ENCODE peak calls at places on chromosomes 12 and 14, in five cellular contexts. F, T, U, C and V are unnamed samples. For H3K27me3, the result is how much of the 10 kb centered on the place peaks cover.

GRCh38 chr14:81268016-81268416 is 47.3 kb upstream of the GTF2A1 start:
- ATAC-seq in F (peak), T (peak), U (peak), C (no peak), V (no peak)

GRCh38 chr12:123723765-123724164 is 11.6 kb downstream of the ATP6V0A2 start:
- ATAC-seq in F (peak), T (no peak), U (no peak), C (no peak), V (no peak)

GRCh38 chr12:117967043-117967442 is 1.7 kb downstream of the KSR2 start:
- ATAC-seq in F (no peak), T (no peak), U (no peak), C (no peak), V (no peak)

GRCh38 chr12:94211011-94211410 is 62.6 kb downstream of the PLXNC1 start:
- ATAC-seq in F (no peak), T (no peak), U (no peak), C (no peak), V (no peak)

GRCh38 chr14:23408307-23408630 is 196 bp upstream of the MYH6 start:
- ATAC-seq in F (no peak), T (no peak), U (no peak), C (no peak), V (no peak)

GRCh38 chr12:104958946-104959841 is 1.1 kb upstream of the SLC41A2 start:
- ATAC-seq in F (no peak), T (peak), U (no peak), C (peak), V (no peak)

GRCh38 chr12:115008951-115009350 is 325.0 kb upstream of the TBX3 start:
- ATAC-seq in F (peak), T (no peak), U (no peak), C (no peak), V (no peak)

GRCh38 chr14:53978194-53978593 is 21.6 kb upstream of the BMP4 start:
- ATAC-seq in F (no peak), T (no peak), U (no peak), C (no peak), V (no peak)

GRCh38 chr12:23139026-23139425 is 514.1 kb downstream of the ETNK1 start:
- ATAC-seq in F (no peak), T (no peak), U (no peak), C (no peak), V (no peak)

GRCh38 chr12:15751741-15752140 is 37.4 kb downstream of the EPS8 start:
- ATAC-seq in F (no peak), T (no peak), U (no peak), C (no peak), V (no peak)

GRCh38 chr14:55309761-55310365 is 38.6 kb downstream of the FBXO34 start:
- ATAC-seq in F (no peak), T (no peak), U (no peak), C (no peak), V (no peak)

GRCh38 chr12:3885179-3886094 is 12.2 kb upstream of the PARP11 start:
- ATAC-seq in F (peak), T (no peak), U (no peak), C (no peak), V (peak)

GRCh38 chr12:31790759-31791158 is 61.9 kb upstream of the AMN1 start:
- ATAC-seq in F (no peak), T (no peak), U (no peak), C (no peak), V (no peak)

GRCh38 chr14:25340882-25341281 is 290.9 kb upstream of the STXBP6 start:
- ATAC-seq in F (no peak), T (peak), U (no peak), C (no peak), V (no peak)

GRCh38 chr14:105074601-105075053 is 9.4 kb upstream of the GPR132 start:
- ATAC-seq in F (no peak), T (no peak), U (no peak), C (no peak), V (no peak)

GRCh38 chr14:42569227-42569626 is 962.6 kb downstream of the LRFN5 start:
- ATAC-seq in F (no peak), T (no peak), U (no peak), C (no peak), V (no peak)

GRCh38 chr12:2282321-2282720 is 229.5 kb downstream of the CACNA1C start:
- ATAC-seq in F (no peak), T (peak), U (no peak), C (no peak), V (no peak)

GRCh38 chr12:121224591-121224990 is 14.7 kb downstream of the P2RX4 start:
- ATAC-seq in F (no peak), T (no peak), U (no peak), C (no peak), V (no peak)

GRCh38 chr14:22657861-22658260 is 13.7 kb upstream of the OR6J1 start:
- ATAC-seq in F (peak), T (no peak), U (peak), C (no peak), V (no peak)

GRCh38 chr12:26807292-26807691 is 25.7 kb downstream of the ITPR2 start:
- ATAC-seq in F (no peak), T (no peak), U (no peak), C (no peak), V (no peak)

GRCh38 chr12:114697246-114697716 is 13.3 kb upstream of the TBX3 start:
- ATAC-seq in F (no peak), T (no peak), U (no peak), C (no peak), V (no peak)

GRCh38 chr14:61128382-61129167 is 147.5 kb downstream of the SLC38A6 start:
- ATAC-seq in F (no peak), T (peak), U (no peak), C (no peak), V (no peak)

GRCh38 chr14:59997496-59997895 is 77.6 kb downstream of the LRRC9 start:
- ATAC-seq in F (no peak), T (no peak), U (no peak), C (no peak), V (no peak)

GRCh38 chr12:104582739-104583138 is 126.0 kb downstream of the CHST11 start:
- ATAC-seq in F (peak), T (no peak), U (no peak), C (no peak), V (no peak)

GRCh38 chr12:118359541-118359915 is 13.2 kb downstream of the TAOK3 start:
- ATAC-seq in F (peak), T (no peak), U (peak), C (no peak), V (no peak)

GRCh38 chr14:105089746-105090492 is 24.7 kb upstream of the GPR132 start:
- ATAC-seq in F (no peak), T (peak), U (no peak), C (no peak), V (no peak)

GRCh38 chr12:15208871-15209656 is 12.2 kb downstream of the RERG start:
- ATAC-seq in F (no peak), T (no peak), U (no peak), C (no peak), V (no peak)

GRCh38 chr12:6122211-6122610 is 2.3 kb downstream of the VWF start:
- ATAC-seq in F (no peak), T (no peak), U (no peak), C (no peak), V (no peak)

GRCh38 chr12:6123258-6123657 is 1.2 kb downstream of the VWF start:
- ATAC-seq in F (no peak), T (no peak), U (no peak), C (no peak), V (no peak)

GRCh38 chr12:6118891-6119568 is 5.4 kb downstream of the VWF start:
- ATAC-seq in F (no peak), T (no peak), U (no peak), C (no peak), V (no peak)

GRCh38 chr12:6124411-6125151 is at the start of gene VWF:
- ATAC-seq in F (no peak), T (no peak), U (no peak), C (peak), V (peak)

GRCh38 chr12:6120796-6121473 is 3.5 kb downstream of the VWF start:
- ATAC-seq in F (no peak), T (no peak), U (no peak), C (no peak), V (no peak)
- H3K27ac ChIP-seq in F (no peak), T (no peak), U (no peak), C (peak), V (peak)

GRCh38 chr14:65412189-65412846 is at the start of gene FUT8:
- ATAC-seq in F (peak), T (peak), U (peak), C (peak), V (peak)
- TF ChIP-seq EP300 in F (no peak), T (no peak), U (no peak), C (no peak), V (no peak)

GRCh38 chr12:65125247-65125646 is 4.1 kb upstream of the WIF1 start:
- ATAC-seq in F (no peak), T (no peak), U (no peak), C (no peak), V (no peak)
- H3K27me3 ChIP-seq in F (under half), T (under half), U (under half), C (under half), V (half or more)

GRCh38 chr12:107642240-107642639 is 43.4 kb upstream of the PWP1 start:
- ATAC-seq in F (no peak), T (no peak), U (no peak), C (no peak), V (no peak)

GRCh38 chr12:107645630-107646333 is 39.8 kb upstream of the PWP1 start:
- ATAC-seq in F (no peak), T (no peak), U (no peak), C (no peak), V (no peak)

DNA sequence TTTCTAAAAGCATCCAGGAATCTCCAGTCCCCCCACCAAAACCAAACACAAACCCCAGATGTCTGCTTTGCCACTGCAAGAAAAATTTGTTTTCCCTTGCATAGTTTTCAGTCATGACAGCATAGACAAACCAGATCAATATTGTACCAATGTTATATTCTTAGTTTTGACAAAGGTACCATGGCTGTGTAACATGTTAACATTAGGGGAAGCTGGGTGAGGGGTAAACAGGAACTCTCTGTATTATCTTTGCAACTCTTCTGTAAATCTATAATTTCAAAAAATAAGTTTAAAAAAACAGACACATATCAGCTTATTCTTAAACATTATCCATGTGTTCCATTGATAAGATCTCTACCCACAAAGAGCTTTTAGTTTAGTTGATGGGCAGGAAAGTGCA is 44.4 kb upstream of the PWP1 start:
- ATAC-seq in F (no peak), T (no peak), U (no peak), C (no peak), V (no peak)
- H3K27ac ChIP-seq in F (no peak), T (no peak), U (no peak), C (no peak), V (no peak)

GRCh38 chr12:95218164-95218851 is 701 bp downstream of the VEZT start:
- ATAC-seq in F (peak), T (no peak), U (peak), C (no peak), V (no peak)

GRCh38 chr12:95218852-95219171 is 1.2 kb downstream of the VEZT start:
- ATAC-seq in F (peak), T (no peak), U (peak), C (no peak), V (no peak)

GRCh38 chr12:95216704-95217376 is 427 bp downstream of the FGD6 start:
- ATAC-seq in F (peak), T (peak), U (peak), C (no peak), V (peak)

GRCh38 chr12:95215925-95216324 is 1.3 kb downstream of the FGD6 start:
- ATAC-seq in F (no peak), T (no peak), U (no peak), C (no peak), V (no peak)

DNA sequence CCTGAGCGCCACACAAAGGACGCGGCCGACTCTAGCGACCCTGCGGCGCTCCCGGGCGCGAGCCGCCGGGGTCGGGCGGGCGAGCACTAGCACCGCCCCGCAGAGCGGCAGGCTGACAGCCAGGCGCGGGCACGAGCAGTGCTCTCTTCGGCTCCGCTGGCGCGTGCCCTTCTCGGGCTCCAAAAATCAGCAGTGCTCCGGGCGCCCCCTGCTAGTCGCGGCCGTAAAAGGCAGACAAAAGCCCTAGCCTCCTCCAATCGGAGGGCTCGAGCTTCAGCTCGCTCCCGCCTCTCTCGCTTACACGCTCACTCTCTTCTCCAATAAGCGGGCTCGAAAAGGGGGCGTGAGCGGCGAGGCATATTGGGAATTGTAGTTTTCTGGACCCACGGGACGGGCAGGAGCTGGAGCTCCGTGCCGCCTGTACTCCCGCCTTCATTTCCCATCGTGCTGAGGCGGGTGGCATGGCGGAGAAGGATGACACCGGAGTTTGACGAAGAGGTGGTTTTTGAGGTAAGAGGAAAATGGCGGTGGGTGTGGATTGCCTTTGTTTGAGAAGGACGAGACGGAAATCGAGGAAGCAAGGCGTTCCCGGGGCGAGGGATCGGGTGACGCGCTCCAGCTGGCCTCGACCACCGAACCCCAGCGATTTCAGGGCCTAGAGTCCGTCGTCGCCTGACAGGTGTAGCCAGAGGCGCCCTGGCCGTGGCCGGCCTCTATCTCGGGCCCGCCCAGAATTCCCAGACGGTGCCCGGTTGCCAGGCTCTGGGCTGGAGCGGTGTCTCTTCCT is at the start of the genes FGD6 and VEZT:
- ATAC-seq in F (peak), T (peak), U (peak), C (peak), V (peak)
- TF ChIP-seq EP300 in F (no peak), T (no peak), U (no peak), C (no peak), V (no peak)

DNA sequence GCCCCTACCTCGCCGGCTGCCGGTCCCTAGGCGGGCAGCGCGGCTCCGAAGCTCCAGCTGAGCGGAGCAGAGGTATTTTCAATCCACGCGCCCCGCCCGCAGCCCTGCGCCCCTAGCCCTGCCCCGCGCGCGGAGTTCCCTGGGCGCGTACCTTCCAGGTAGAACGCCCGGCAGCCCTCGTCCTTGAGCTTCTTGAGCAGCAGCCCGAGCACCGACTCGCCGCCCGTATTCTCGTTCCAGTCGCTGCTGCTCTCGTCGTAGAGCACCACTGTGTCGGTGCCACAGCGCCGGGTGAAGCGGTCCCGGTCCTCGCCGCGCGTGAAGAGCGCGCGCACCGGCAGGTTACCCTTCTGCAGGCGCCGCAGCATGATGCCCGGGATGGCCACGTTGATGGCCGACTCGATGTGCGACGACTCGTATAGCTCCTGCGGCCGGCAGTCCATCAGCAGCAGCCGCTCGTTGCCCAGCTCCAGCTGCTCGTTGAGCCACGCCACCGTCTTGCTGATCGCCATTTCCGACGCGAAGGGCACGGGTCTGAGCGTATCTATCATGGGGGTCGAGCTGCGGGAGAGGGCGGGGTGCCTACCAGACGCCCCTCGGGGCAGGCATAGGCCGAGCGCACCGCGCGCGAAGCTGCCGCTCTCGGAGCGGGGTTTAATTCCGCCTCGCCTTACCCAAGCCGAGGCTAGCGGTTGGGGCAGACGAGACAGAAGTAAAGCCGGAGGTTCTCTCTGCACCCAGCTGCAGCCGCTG is 636 bp downstream of the DUSP6 start:
- ATAC-seq in F (peak), T (no peak), U (no peak), C (peak), V (peak)
- H3K27me3 ChIP-seq in F (under half), T (under half), U (under half), C (under half), V (under half)

DNA sequence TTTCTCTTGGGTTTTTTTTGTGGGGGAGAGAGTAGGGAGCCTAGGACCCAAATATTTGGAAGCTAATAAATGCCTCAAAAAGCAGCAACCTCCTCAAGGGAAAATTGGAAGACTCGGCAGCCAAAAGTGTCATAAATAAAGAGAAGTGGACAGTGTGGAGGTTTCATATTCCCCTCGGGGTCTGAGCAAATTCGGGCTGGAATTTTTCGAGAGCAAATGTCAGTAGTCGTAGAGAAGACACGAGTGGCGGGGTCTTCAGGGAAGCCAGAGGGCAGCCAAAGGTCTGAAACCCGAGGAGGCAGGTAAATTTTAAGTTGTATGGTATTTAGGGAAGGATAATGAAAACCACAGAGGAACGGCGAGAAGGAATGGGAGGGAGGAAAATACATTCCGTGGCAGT is 13.1 kb downstream of the BCL11B start:
- ATAC-seq in F (no peak), T (no peak), U (no peak), C (no peak), V (no peak)
- H3K27ac ChIP-seq in F (no peak), T (no peak), U (no peak), C (no peak), V (no peak)

GRCh38 chr14:29576997-29577396 is 350.6 kb downstream of the PRKD1 start:
- ATAC-seq in F (no peak), T (no peak), U (no peak), C (no peak), V (no peak)
- TF ChIP-seq EP300 in F (no peak), T (no peak), U (no peak), C (no peak), V (no peak)

GRCh38 chr12:42234970-42235369 is 3.1 kb downstream of the YAF2 start:
- ATAC-seq in F (no peak), T (no peak), U (no peak), C (no peak), V (no peak)
- H3K27me3 ChIP-seq in F (under half), T (under half), U (under half), C (under half), V (under half)

DNA sequence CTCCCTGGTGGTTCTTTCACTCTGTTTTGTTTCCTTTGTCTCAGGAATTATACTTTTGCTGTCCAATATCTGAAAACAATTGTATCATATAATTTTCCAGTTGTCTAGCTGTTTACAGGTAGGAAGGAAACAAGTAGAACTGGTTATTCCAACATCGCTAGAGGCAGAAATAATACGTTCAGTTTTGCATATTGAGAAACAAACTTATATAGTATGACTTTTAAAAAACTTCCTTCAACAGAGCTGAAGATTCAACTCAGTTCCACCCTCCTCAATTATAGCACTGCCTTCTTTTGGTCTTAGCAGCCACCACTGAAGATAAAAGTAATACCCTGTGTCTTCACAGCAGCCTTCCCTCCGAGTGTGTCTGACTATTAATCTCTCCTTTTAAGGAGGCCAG is 214.3 kb downstream of the EFCAB11 start:
- ATAC-seq in F (no peak), T (no peak), U (no peak), C (no peak), V (no peak)
- H3K27ac ChIP-seq in F (no peak), T (no peak), U (no peak), C (no peak), V (no peak)